ENCODE peak calls at places on chromosomes 3 and 15, in six cellular contexts. X, C, L, E, S and A are unnamed samples. For H3K4me1, the result is how much of the 10 kb centered on the place peaks cover.

GRCh38 chr3:132242095-132242494 is 75.1 kb upstream of the ACP3 start:
- DNase-seq in X (no peak), C (no peak), L (no peak), E (no peak), S (no peak), A (no peak)

GRCh38 chr15:39934415-39935044 is 615 bp downstream of the EIF2AK4 start:
- DNase-seq in X (peak), C (no peak), L (no peak), E (no peak), S (peak), A (no peak)

GRCh38 chr3:72658466-72659100 is 189.7 kb downstream of the SHQ1 start:
- DNase-seq in X (no peak), C (no peak), L (no peak), E (no peak), S (no peak), A (no peak)

GRCh38 chr15:60523056-60523455 is 44.1 kb upstream of the ICE2 start:
- DNase-seq in X (peak), C (no peak), L (no peak), E (no peak), S (peak), A (no peak)

GRCh38 chr3:50068134-50068533 is 20.6 kb upstream of the RBM5 start:
- DNase-seq in X (no peak), C (no peak), L (no peak), E (no peak), S (no peak), A (no peak)

GRCh38 chr3:74537857-74538256 is 76.6 kb downstream of the CNTN3 start:
- DNase-seq in X (no peak), C (no peak), L (no peak), E (no peak), S (no peak), A (no peak)

GRCh38 chr3:35777563-35777962 is 138.2 kb downstream of the ARPP21 start:
- DNase-seq in X (no peak), C (no peak), L (no peak), E (no peak), S (no peak), A (no peak)

GRCh38 chr15:67809441-67809840 is 15.9 kb upstream of the SKOR1 start:
- DNase-seq in X (no peak), C (no peak), L (no peak), E (no peak), S (no peak), A (no peak)

GRCh38 chr3:184725176-184725575 is 13.3 kb upstream of the MAGEF1 start:
- DNase-seq in X (no peak), C (no peak), L (no peak), E (no peak), S (no peak), A (no peak)

GRCh38 chr3:126351086-126351770 is 6.0 kb downstream of the KLF15 start:
- DNase-seq in X (no peak), C (peak), L (no peak), E (peak), S (no peak), A (peak)

GRCh38 chr15:37764733-37765191 is 169.7 kb upstream of the TMCO5A start:
- DNase-seq in X (peak), C (no peak), L (peak), E (no peak), S (peak), A (peak)

GRCh38 chr15:78301813-78302212 is 2.4 kb upstream of the SKIC8 start:
- DNase-seq in X (no peak), C (no peak), L (no peak), E (no peak), S (peak), A (no peak)

GRCh38 chr3:129556890-129557736 is 14.1 kb downstream of the H1-8 start:
- DNase-seq in X (peak), C (peak), L (no peak), E (peak), S (no peak), A (no peak)
- H3K4me1 ChIP-seq in X (half or more), C (under half), L (half or more), E (under half), S (under half), A (under half)

DNA sequence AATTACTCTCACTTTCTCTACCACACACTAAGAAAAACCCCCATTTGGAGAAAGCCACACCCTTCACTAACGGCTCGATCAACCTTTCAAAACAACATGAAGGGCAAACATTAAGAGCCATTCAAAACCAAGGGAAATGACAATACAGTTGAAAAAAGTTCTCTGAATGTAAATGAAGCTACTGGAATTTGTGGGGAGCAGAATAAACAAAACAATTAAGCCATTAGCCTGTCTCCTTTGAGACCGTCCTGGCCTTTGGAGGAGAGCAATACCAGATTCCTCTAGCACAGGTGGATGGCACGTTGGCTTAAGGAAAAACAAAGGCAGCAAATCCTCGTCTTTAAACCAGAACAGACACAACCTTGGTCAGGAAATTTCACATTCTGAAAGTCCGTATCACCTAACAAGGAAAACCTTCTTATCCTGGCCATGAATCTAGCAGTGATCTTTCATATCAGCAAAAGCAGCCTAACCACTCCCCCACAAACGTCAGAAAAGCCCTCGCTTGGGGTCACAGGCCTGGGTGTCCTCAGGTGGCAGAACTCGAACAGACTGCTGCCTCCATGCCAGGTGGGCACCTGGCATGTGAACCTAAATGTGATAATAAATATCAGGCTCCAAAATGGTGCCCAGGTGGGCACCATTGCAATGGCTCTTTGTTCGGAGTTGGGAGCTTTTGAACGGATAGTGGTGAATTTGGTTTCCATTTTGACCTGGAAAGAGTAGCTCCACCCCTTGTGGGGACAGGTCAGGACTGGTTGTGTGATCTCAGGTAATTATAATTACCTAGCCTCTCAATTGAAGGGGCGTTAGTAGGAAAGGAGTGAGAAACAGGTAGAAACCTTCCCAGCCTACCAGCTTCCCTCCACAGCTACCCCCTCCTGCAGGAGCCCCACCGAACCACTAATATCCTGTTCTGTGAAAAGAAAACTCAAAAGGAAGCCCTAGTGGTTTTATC is 18.4 kb downstream of the MYO1E start:
- DNase-seq in X (no peak), C (no peak), L (no peak), E (no peak), S (no peak), A (no peak)
- H3K4me1 ChIP-seq in X (under half), C (under half), L (under half), E (under half), S (under half), A (under half)

GRCh38 chr15:70492240-70493177 is 270.8 kb downstream of the UACA start:
- DNase-seq in X (peak), C (peak), L (peak), E (peak), S (peak), A (peak)
- H3K4me1 ChIP-seq in X (under half), C (under half), L (under half), E (under half), S (under half), A (under half)

GRCh38 chr15:101203029-101203428 is 48.8 kb downstream of the CHSY1 start:
- DNase-seq in X (no peak), C (no peak), L (no peak), E (no peak), S (no peak), A (no peak)

GRCh38 chr15:101200181-101200580 is 51.7 kb downstream of the CHSY1 start:
- DNase-seq in X (no peak), C (no peak), L (no peak), E (no peak), S (no peak), A (no peak)

GRCh38 chr15:101203607-101204006 is 48.2 kb downstream of the CHSY1 start:
- DNase-seq in X (no peak), C (no peak), L (no peak), E (no peak), S (no peak), A (no peak)

GRCh38 chr15:101198820-101199219 is 53.0 kb downstream of the CHSY1 start:
- DNase-seq in X (peak), C (no peak), L (no peak), E (no peak), S (no peak), A (no peak)

DNA sequence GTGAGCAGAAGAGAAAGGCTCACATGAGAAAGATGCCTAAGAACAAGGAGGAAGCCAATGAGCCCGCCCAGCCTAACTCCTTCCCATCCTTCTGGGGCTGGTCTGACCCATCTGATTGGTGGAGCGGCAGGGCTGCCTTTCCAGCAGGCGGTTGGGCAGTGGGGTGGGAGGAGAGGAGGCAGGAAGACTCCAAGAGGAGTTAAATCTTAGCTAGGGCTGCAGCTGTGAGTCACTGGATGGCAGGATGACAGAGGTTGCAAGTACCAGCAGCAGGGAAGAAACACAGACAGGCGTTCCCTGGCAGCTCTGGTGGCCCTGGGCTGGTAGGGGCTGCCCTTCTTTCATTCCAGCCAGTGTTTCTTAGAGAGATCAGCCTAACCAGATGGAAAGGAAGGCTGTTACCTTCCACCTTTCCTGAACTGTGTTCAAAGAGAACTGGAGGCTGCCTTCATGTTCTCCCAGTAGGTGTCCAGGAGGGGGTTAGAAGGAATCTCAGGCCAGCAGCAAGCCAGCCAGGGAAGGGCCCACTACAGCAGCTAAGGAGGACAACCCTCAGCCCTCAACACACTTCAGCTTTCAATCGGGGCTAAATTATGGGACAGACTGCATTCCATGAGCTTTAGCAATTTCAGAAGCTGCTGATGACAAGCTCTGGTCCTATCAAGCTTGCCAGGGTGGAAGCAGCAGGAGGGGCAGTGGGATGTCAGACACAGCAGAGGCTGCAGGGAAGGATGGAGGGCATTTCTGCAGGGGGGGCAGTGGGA is 50.3 kb downstream of the CHSY1 start:
- DNase-seq in X (peak), C (peak), L (peak), E (peak), S (peak), A (no peak)
- H3K4me1 ChIP-seq in X (under half), C (under half), L (under half), E (under half), S (under half), A (under half)

GRCh38 chr15:50712018-50712417 is 25.4 kb upstream of the TRPM7 start:
- DNase-seq in X (no peak), C (no peak), L (no peak), E (no peak), S (no peak), A (no peak)

GRCh38 chr15:50707878-50708427 is 21.4 kb upstream of the TRPM7 start:
- DNase-seq in X (no peak), C (no peak), L (no peak), E (no peak), S (no peak), A (no peak)

GRCh38 chr15:50710585-50710984 is 24.0 kb upstream of the TRPM7 start:
- DNase-seq in X (no peak), C (no peak), L (no peak), E (no peak), S (no peak), A (no peak)
- H3K4me1 ChIP-seq in X (under half), C (under half), L (under half), E (under half), S (under half), A (under half)

DNA sequence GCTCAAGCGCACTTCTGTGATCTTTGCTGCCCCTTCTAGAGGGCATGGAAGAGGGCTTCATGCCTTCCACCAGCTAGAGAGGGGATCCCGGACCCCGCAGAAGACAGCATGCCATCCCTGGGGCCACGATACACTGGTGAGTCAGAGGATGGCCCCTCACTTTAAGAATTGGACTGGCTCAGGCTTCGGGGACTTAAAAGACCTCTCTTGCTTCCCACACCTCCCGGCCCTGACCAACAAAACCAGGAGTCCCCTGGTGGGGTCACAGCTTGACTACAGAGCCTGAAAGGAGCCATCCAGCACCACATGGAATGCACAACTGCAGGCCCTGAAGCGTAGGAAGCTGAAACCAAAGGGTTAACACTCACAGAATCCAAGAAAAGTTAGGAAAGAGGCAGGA is 92.4 kb downstream of the LRIG1 start:
- DNase-seq in X (no peak), C (no peak), L (no peak), E (no peak), S (no peak), A (no peak)
- H3K4me1 ChIP-seq in X (under half), C (under half), L (under half), E (half or more), S (under half), A (under half)